ENCODE peak calls at places on chromosomes 7 and 10, in eight cellular contexts. R, V, N, M, Z, J, C and Y are unnamed samples.

GRCh38 chr10:109889867-109890266 is 33.4 kb downstream of the XPNPEP1 start:
- DNase-seq in J (no peak), C (no peak), M (peak; percentile 46), Z (no peak), V (no peak), R (no peak), N (no peak), Y (peak; percentile 89)

GRCh38 chr10:93299606-93300353 is 182.4 kb downstream of the MYOF start:
- DNase-seq in N (no peak), R (no peak), Z (no peak), M (peak; percentile 26), J (no peak), C (no peak), V (no peak), Y (peak; percentile 50)

GRCh38 chr7:22356010-22356854 is 722 bp downstream of the RAPGEF5 start:
- DNase-seq in C (no peak), R (peak; percentile 14), Z (peak; percentile 61), M (no peak), V (no peak), N (no peak), J (peak; percentile 58), Y (no peak)

GRCh38 chr10:14560794-14561765 is 213.6 kb downstream of the FAM107B start:
- DNase-seq in Z (no peak), J (no peak), R (no peak), C (no peak), V (no peak), N (no peak), M (no peak), Y (no peak)

GRCh38 chr7:158027646-158028045 is 560.0 kb downstream of the PTPRN2 start:
- DNase-seq in Z (no peak), M (no peak), V (peak; percentile 19), J (no peak), C (no peak), R (no peak), N (no peak), Y (no peak)

GRCh38 chr7:147756290-147756689 is 834.3 kb upstream of the C7orf33 start:
- DNase-seq in J (no peak), Z (no peak), V (no peak), N (no peak), C (no peak), M (no peak), R (no peak), Y (no peak)

GRCh38 chr10:49242604-49243003 is 54.4 kb upstream of the TMEM273 start:
- DNase-seq in C (no peak), M (no peak), J (peak; percentile 82), R (no peak), Z (no peak), V (no peak), N (no peak), Y (no peak)

GRCh38 chr7:5445991-5446594 is 22.5 kb upstream of the TNRC18 start:
- DNase-seq in R (no peak), C (no peak), N (no peak), V (no peak), M (no peak), Z (no peak), J (no peak), Y (no peak)

GRCh38 chr10:28569506-28570159 is 36.7 kb downstream of the WAC start:
- DNase-seq in V (no peak), R (no peak), Z (no peak), J (no peak), M (peak; percentile 23), C (no peak), N (no peak), Y (peak; percentile 61)

GRCh38 chr10:29039659-29040309 is 249.1 kb upstream of the LYZL1 start:
- DNase-seq in V (no peak), M (peak; percentile 64), Z (no peak), N (no peak), J (no peak), C (no peak), R (no peak), Y (peak; percentile 97)

GRCh38 chr10:4802711-4803487 is 23.1 kb upstream of the AKR1E2 start:
- DNase-seq in N (no peak), J (no peak), M (no peak), Z (no peak), V (no peak), R (no peak), C (no peak), Y (no peak)

GRCh38 chr7:122736183-122736582 is 33.5 kb upstream of the RNF148 start:
- DNase-seq in M (no peak), N (no peak), V (no peak), C (no peak), J (no peak), R (no peak), Z (no peak), Y (no peak)

GRCh38 chr7:28986723-28987122 is 28.6 kb upstream of the TRIL start:
- DNase-seq in V (no peak), M (peak; percentile 52), Z (no peak), N (no peak), R (no peak), J (no peak), C (no peak), Y (peak; percentile 80)

GRCh38 chr10:969473-970150 is 18.6 kb upstream of the GTPBP4 start:
- DNase-seq in C (no peak), N (no peak), Z (no peak), R (no peak), J (no peak), V (no peak), M (no peak), Y (no peak)

GRCh38 chr7:157194948-157195347 is 56.2 kb downstream of the UBE3C start:
- DNase-seq in C (no peak), V (no peak), N (no peak), R (no peak), J (no peak), M (no peak), Z (no peak), Y (peak; percentile 1)

GRCh38 chr10:67520924-67521520 is 175.0 kb downstream of the CTNNA3 start:
- DNase-seq in N (no peak), C (peak; percentile 62), V (no peak), J (no peak), Z (no peak), M (peak; percentile 10), R (peak; percentile 13), Y (peak; percentile 33)

GRCh38 chr7:157234271-157234670 is 95.5 kb downstream of the UBE3C start:
- DNase-seq in V (no peak), J (no peak), C (no peak), N (no peak), R (no peak), M (no peak), Z (no peak), Y (no peak)

GRCh38 chr7:1140481-1141104 is 19.4 kb downstream of the ZFAND2A start:
- DNase-seq in M (no peak), C (no peak), N (no peak), J (no peak), R (no peak), Z (no peak), V (no peak), Y (no peak)

GRCh38 chr7:100053201-100053600 is 3.6 kb downstream of the ZSCAN21 start:
- DNase-seq in M (peak; percentile 65), J (no peak), C (peak; percentile 78), R (no peak), V (peak; percentile 70), Z (peak; percentile 31), N (no peak), Y (peak; percentile 41)

GRCh38 chr10:79243211-79244067 is 103.8 kb upstream of the PPIF start:
- DNase-seq in C (no peak), Z (peak; percentile 81), M (no peak), V (peak; percentile 87), J (peak; percentile 72), N (peak; percentile 38), R (no peak), Y (no peak)

GRCh38 chr7:100806276-100806675 is 21.0 kb downstream of the EPHB4 start:
- DNase-seq in M (no peak), C (no peak), V (no peak), N (no peak), R (no peak), Z (no peak), J (no peak), Y (no peak)

GRCh38 chr10:43671659-43672555 is 23.2 kb upstream of the ZNF32 start:
- DNase-seq in V (peak; percentile 77), C (peak; percentile 74), M (no peak), R (peak; percentile 18), J (no peak), Z (no peak), N (peak; percentile 24), Y (peak; percentile 47)

GRCh38 chr7:77269360-77270075 is 69.9 kb upstream of the FGL2 start:
- DNase-seq in R (no peak), M (no peak), Z (no peak), J (no peak), C (no peak), V (no peak), N (no peak), Y (no peak)

GRCh38 chr10:16952010-16952550 is 134.9 kb upstream of the RSU1 start:
- DNase-seq in J (no peak), V (no peak), Z (no peak), C (no peak), R (no peak), N (no peak), M (no peak), Y (no peak)

GRCh38 chr7:47149208-47149864 is 432.6 kb downstream of the TNS3 start:
- DNase-seq in V (no peak), R (no peak), J (no peak), M (no peak), N (no peak), C (no peak), Z (peak; percentile 9), Y (no peak)

GRCh38 chr10:29994833-29995232 is 64.6 kb downstream of the JCAD start:
- DNase-seq in M (no peak), N (no peak), R (no peak), J (no peak), V (no peak), Z (no peak), C (no peak), Y (no peak)

GRCh38 chr10:93695720-93696119 is 6.7 kb downstream of the FRA10AC1 start:
- DNase-seq in J (no peak), R (no peak), V (no peak), N (no peak), M (no peak), Z (no peak), C (no peak), Y (no peak)

GRCh38 chr10:48194830-48195229 is 79.7 kb downstream of the FRMPD2 start:
- DNase-seq in V (no peak), C (no peak), M (no peak), J (no peak), N (no peak), Z (no peak), R (no peak), Y (no peak)

GRCh38 chr10:131803863-131804425 is 96.9 kb upstream of the PPP2R2D start:
- DNase-seq in J (no peak), N (no peak), Z (no peak), V (peak; percentile 50), R (no peak), M (no peak), C (no peak), Y (no peak)

GRCh38 chr10:49379596-49380410 is 16.1 kb downstream of the DRGX start:
- DNase-seq in V (no peak), M (no peak), N (no peak), J (no peak), R (no peak), Z (no peak), C (peak; percentile 8), Y (no peak)

GRCh38 chr7:155404976-155405375 is 53.0 kb upstream of the EN2 start:
- DNase-seq in C (no peak), J (no peak), M (no peak), V (no peak), Z (no peak), N (no peak), R (no peak), Y (no peak)

GRCh38 chr10:129707406-129708388 is 240.7 kb downstream of the MGMT start:
- DNase-seq in M (peak; percentile 7), V (no peak), R (no peak), Z (no peak), J (peak; percentile 77), N (no peak), C (no peak), Y (peak; percentile 36)

GRCh38 chr7:106660862-106661720 is at the start of gene CCDC71L:
- DNase-seq in M (peak; percentile 84), J (peak; percentile 98), C (peak; percentile 84), N (peak; percentile 86), R (peak; percentile 4), V (peak; percentile 98), Z (peak; percentile 94), Y (peak; percentile 86)

GRCh38 chr7:33395340-33395739 is 266.0 kb downstream of the BBS9 start:
- DNase-seq in V (no peak), M (no peak), R (no peak), Z (no peak), J (no peak), N (no peak), C (no peak), Y (no peak)